ENCODE peak calls at places on chromosomes 6 and 20, in four cellular contexts. Z is stimulated activated CD4-positive, alpha-beta T cell treated with anti-CD3 and anti-CD28 coated beads, Interleukin-1b, Interleukin-23, amount 100 ng/mL, for 4 hours; A is choroid plexus epithelial cell; X is activated naive CD4-positive, alpha-beta T cell treated with Interleukin-2 at 50 U/mL for 16 hours. Q is an unnamed sample.

GRCh38 chr20:11992426-11992825 is 74.7 kb downstream of the BTBD3 start:
- DNase-seq in Z (no peak), A (no peak), X (no peak), Q (no peak)

GRCh38 chr20:53734006-53734688 is 140.5 kb upstream of the ZNF217 start:
- DNase-seq in Z (no peak), A (no peak), X (no peak), Q (no peak)

GRCh38 chr6:121651420-121651819 is 216.0 kb downstream of the GJA1 start:
- DNase-seq in Z (no peak), A (peak), X (no peak), Q (no peak)

GRCh38 chr6:20877008-20877937 is 343.0 kb downstream of the CDKAL1 start:
- DNase-seq in Z (no peak), A (peak), X (peak), Q (no peak)

GRCh38 chr6:26501482-26501986 is 1.4 kb downstream of the BTN1A1 start:
- DNase-seq in Z (no peak), A (peak), X (peak), Q (peak)

GRCh38 chr6:116511424-116512131 is at the start of gene CALHM5:
- DNase-seq in Z (no peak), A (peak), X (no peak), Q (no peak)

GRCh38 chr6:166389119-166389518 is 6.4 kb upstream of the MPC1 start:
- DNase-seq in Z (no peak), A (no peak), X (no peak), Q (no peak)

GRCh38 chr20:7798176-7798575 is 142.1 kb downstream of the HAO1 start:
- DNase-seq in Z (no peak), A (peak), X (no peak), Q (no peak)

GRCh38 chr6:77038801-77039200 is 424.5 kb downstream of the HTR1B start:
- DNase-seq in Z (no peak), A (peak), X (no peak), Q (no peak)

GRCh38 chr6:116444991-116445566 is 16.1 kb upstream of the CALHM6 start:
- DNase-seq in Z (no peak), A (peak), X (no peak), Q (no peak)

Q was measured in activated T-helper 9 cell treated with anti-CD3 and anti-CD28 coated beads, Interleukin-2, amount 50 U/mL, for 16 hours.